ENCODE peak calls at places on chromosome 3, in ten cellular contexts. P, D, J, A, H, E, C, R, M and L are unnamed samples.

GRCh38 chr3:174333640-174334039 is 525.5 kb upstream of the NAALADL2 start:
- DNase-seq in R (no peak), H (no peak), P (no peak), E (no peak), M (no peak), D (no peak), C (no peak), A (no peak), J (no peak), L (no peak)

GRCh38 chr3:160748226-160748625 is 7.8 kb upstream of the PPM1L start:
- DNase-seq in J (no peak), D (no peak), C (no peak), M (no peak), A (no peak), P (no peak), R (no peak), H (no peak), E (no peak), L (no peak)

GRCh38 chr3:168417016-168417415 is 321.3 kb upstream of the GOLIM4 start:
- DNase-seq in M (no peak), H (no peak), D (no peak), C (no peak), E (no peak), A (no peak), J (no peak), R (no peak), P (no peak), L (no peak)

GRCh38 chr3:74303711-74304110 is 310.7 kb downstream of the CNTN3 start:
- DNase-seq in R (no peak), M (no peak), A (no peak), H (no peak), J (no peak), P (no peak), E (no peak), C (no peak), D (no peak), L (no peak)

GRCh38 chr3:146227486-146227885 is 23.4 kb downstream of the PLSCR4 start:
- DNase-seq in P (no peak), D (no peak), E (no peak), C (no peak), R (peak), A (no peak), H (no peak), J (no peak), M (no peak), L (no peak)

GRCh38 chr3:147117631-147118030 is 288.7 kb downstream of the ZIC4 start:
- DNase-seq in R (no peak), C (no peak), D (no peak), M (no peak), A (no peak), P (no peak), J (no peak), H (no peak), E (no peak), L (no peak)

GRCh38 chr3:40299130-40299720 is 10.3 kb upstream of the EIF1B start:
- DNase-seq in P (no peak), R (no peak), J (no peak), D (no peak), H (no peak), M (no peak), C (no peak), A (no peak), E (no peak), L (no peak)

GRCh38 chr3:67526246-67526645 is 128.2 kb downstream of the SUCLG2 start:
- DNase-seq in J (peak), A (peak), P (no peak), C (no peak), R (no peak), H (no peak), M (no peak), D (no peak), E (peak), L (no peak)

GRCh38 chr3:164683516-164683915 is 394.8 kb downstream of the SI start:
- DNase-seq in R (no peak), A (no peak), H (no peak), M (no peak), C (no peak), J (no peak), D (no peak), P (no peak), E (no peak), L (no peak)

GRCh38 chr3:168951368-168951767 is 712.1 kb downstream of the MECOM start:
- DNase-seq in H (no peak), M (no peak), R (no peak), A (no peak), C (no peak), P (no peak), D (no peak), J (no peak), E (no peak), L (no peak)

GRCh38 chr3:55690161-55690560 is 203.1 kb upstream of the WNT5A start:
- DNase-seq in A (no peak), J (no peak), H (no peak), M (no peak), R (peak), C (no peak), P (no peak), D (peak), E (no peak), L (no peak)

GRCh38 chr3:16866447-16867025 is 18.2 kb upstream of the PLCL2 start:
- DNase-seq in H (no peak), P (no peak), A (no peak), J (peak), D (no peak), M (no peak), E (peak), R (no peak), C (no peak), L (no peak)